ENCODE peak calls at places on chromosomes 16 and 17, in four cellular contexts. J, Q, C and Y are unnamed samples.

GRCh38 chr16:87780385-87780989 is 14.7 kb upstream of the KLHDC4 start:
- DNase-seq in C (no peak), Q (peak; percentile 33), J (no peak), Y (peak; percentile 34)

GRCh38 chr17:57679906-57680695 is 65.0 kb downstream of the CCDC182 start:
- DNase-seq in C (no peak), Q (no peak), J (no peak), Y (no peak)

GRCh38 chr16:84360170-84360569 is 8.2 kb upstream of the ATP2C2 start:
- DNase-seq in J (no peak), Q (no peak), C (no peak), Y (peak; percentile 60)

GRCh38 chr17:30905742-30906100 is 317 bp downstream of the TEFM start:
- DNase-seq in C (peak; percentile 43), J (no peak), Q (no peak), Y (no peak)

GRCh38 chr16:67647111-67647651 is 2.2 kb downstream of the CARMIL2 start:
- DNase-seq in C (no peak), J (no peak), Q (peak; percentile 33), Y (no peak)

GRCh38 chr16:50632927-50633800 is 47.9 kb downstream of the SNX20 start:
- DNase-seq in J (no peak), Q (no peak), C (no peak), Y (no peak)

GRCh38 chr17:27529230-27529796 is 73.1 kb downstream of the KSR1 start:
- DNase-seq in C (no peak), Q (no peak), J (no peak), Y (peak; percentile 54)

GRCh38 chr16:30155188-30155587 is 28.2 kb upstream of the CORO1A start:
- DNase-seq in Q (no peak), C (no peak), J (no peak), Y (no peak)

GRCh38 chr17:2412561-2413021 is 11.7 kb upstream of the MNT start:
- DNase-seq in Q (no peak), J (no peak), C (peak; percentile 81), Y (no peak)